ENCODE peak calls at places on chromosomes 4 and X, in seven cellular contexts. One of them, this sample, is unnamed.

GRCh38 chr4:40840985-40841571 is 91.3 kb downstream of the NSUN7 start:
- DNase-seq in K562: peak
- DNase-seq in ovary: peak
- DNase-seq in neural crest cell: peak
- DNase-seq in SK-N-SH: peak
- DNase-seq in fibroblast of mammary gland: peak
- DNase-seq in nephron progenitor cell: peak
- DNase-seq in this sample: no peak

GRCh38 chr4:108611360-108611759 is 9.0 kb upstream of the RPL34 start:
- DNase-seq in K562: no peak
- DNase-seq in ovary: no peak
- DNase-seq in neural crest cell: no peak
- DNase-seq in SK-N-SH: no peak
- DNase-seq in fibroblast of mammary gland: peak
- DNase-seq in nephron progenitor cell: peak
- DNase-seq in this sample: no peak

GRCh38 chr4:112516401-112517066 is 554 bp upstream of the NEUROG2 start:
- DNase-seq in K562: peak
- DNase-seq in ovary: no peak
- DNase-seq in neural crest cell: peak
- DNase-seq in SK-N-SH: peak
- DNase-seq in fibroblast of mammary gland: no peak
- DNase-seq in nephron progenitor cell: peak
- DNase-seq in this sample: no peak

GRCh38 chrX:5113128-5113527 is 1115.5 kb downstream of the NLGN4X start:
- DNase-seq in K562: no peak
- DNase-seq in ovary: no peak
- DNase-seq in neural crest cell: no peak
- DNase-seq in SK-N-SH: no peak
- DNase-seq in fibroblast of mammary gland: no peak
- DNase-seq in nephron progenitor cell: no peak
- DNase-seq in this sample: no peak

GRCh38 chr4:3760833-3761232 is 5.4 kb upstream of the ADRA2C start:
- DNase-seq in K562: no peak
- DNase-seq in ovary: no peak
- DNase-seq in neural crest cell: no peak
- DNase-seq in SK-N-SH: no peak
- DNase-seq in fibroblast of mammary gland: no peak
- DNase-seq in nephron progenitor cell: no peak
- DNase-seq in this sample: no peak

GRCh38 chr4:143417679-143418403 is 81.2 kb downstream of the GAB1 start:
- DNase-seq in K562: no peak
- DNase-seq in ovary: no peak
- DNase-seq in neural crest cell: no peak
- DNase-seq in SK-N-SH: no peak
- DNase-seq in fibroblast of mammary gland: no peak
- DNase-seq in nephron progenitor cell: no peak
- DNase-seq in this sample: no peak

GRCh38 chrX:151983186-151983585 is 8.7 kb upstream of the GABRE start:
- DNase-seq in K562: no peak
- DNase-seq in ovary: no peak
- DNase-seq in neural crest cell: no peak
- DNase-seq in SK-N-SH: no peak
- DNase-seq in fibroblast of mammary gland: no peak
- DNase-seq in nephron progenitor cell: no peak
- DNase-seq in this sample: no peak

GRCh38 chrX:10904220-10904619 is 206.9 kb upstream of the HCCS start:
- DNase-seq in K562: no peak
- DNase-seq in ovary: no peak
- DNase-seq in neural crest cell: no peak
- DNase-seq in SK-N-SH: no peak
- DNase-seq in fibroblast of mammary gland: peak
- DNase-seq in nephron progenitor cell: no peak
- DNase-seq in this sample: no peak

GRCh38 chrX:132631579-132632232 is 142.9 kb upstream of the MBNL3 start:
- DNase-seq in K562: peak
- DNase-seq in ovary: no peak
- DNase-seq in neural crest cell: no peak
- DNase-seq in SK-N-SH: peak
- DNase-seq in fibroblast of mammary gland: peak
- DNase-seq in nephron progenitor cell: peak
- DNase-seq in this sample: no peak

GRCh38 chrX:50691820-50692219 is 122.2 kb downstream of the SHROOM4 start:
- DNase-seq in K562: peak
- DNase-seq in ovary: no peak
- DNase-seq in neural crest cell: peak
- DNase-seq in SK-N-SH: peak
- DNase-seq in fibroblast of mammary gland: peak
- DNase-seq in nephron progenitor cell: peak
- DNase-seq in this sample: no peak

GRCh38 chr4:23333946-23334878 is 555.6 kb downstream of the PPARGC1A start:
- DNase-seq in K562: peak
- DNase-seq in ovary: no peak
- DNase-seq in neural crest cell: no peak
- DNase-seq in SK-N-SH: no peak
- DNase-seq in fibroblast of mammary gland: peak
- DNase-seq in nephron progenitor cell: no peak
- DNase-seq in this sample: no peak

GRCh38 chr4:155738548-155738947 is 20.3 kb upstream of the GUCY1B1 start:
- DNase-seq in K562: no peak
- DNase-seq in ovary: no peak
- DNase-seq in neural crest cell: no peak
- DNase-seq in SK-N-SH: no peak
- DNase-seq in fibroblast of mammary gland: peak
- DNase-seq in nephron progenitor cell: no peak
- DNase-seq in this sample: no peak

GRCh38 chr4:73726000-73726399 is 14.4 kb upstream of the CXCL8 start:
- DNase-seq in K562: no peak
- DNase-seq in ovary: no peak
- DNase-seq in neural crest cell: no peak
- DNase-seq in SK-N-SH: no peak
- DNase-seq in fibroblast of mammary gland: peak
- DNase-seq in nephron progenitor cell: no peak
- DNase-seq in this sample: no peak

GRCh38 chrX:56726609-56727008 is 2.4 kb upstream of the NBDY start:
- DNase-seq in K562: peak
- DNase-seq in ovary: no peak
- DNase-seq in neural crest cell: no peak
- DNase-seq in SK-N-SH: peak
- DNase-seq in fibroblast of mammary gland: peak
- DNase-seq in nephron progenitor cell: no peak
- DNase-seq in this sample: no peak

DNA sequence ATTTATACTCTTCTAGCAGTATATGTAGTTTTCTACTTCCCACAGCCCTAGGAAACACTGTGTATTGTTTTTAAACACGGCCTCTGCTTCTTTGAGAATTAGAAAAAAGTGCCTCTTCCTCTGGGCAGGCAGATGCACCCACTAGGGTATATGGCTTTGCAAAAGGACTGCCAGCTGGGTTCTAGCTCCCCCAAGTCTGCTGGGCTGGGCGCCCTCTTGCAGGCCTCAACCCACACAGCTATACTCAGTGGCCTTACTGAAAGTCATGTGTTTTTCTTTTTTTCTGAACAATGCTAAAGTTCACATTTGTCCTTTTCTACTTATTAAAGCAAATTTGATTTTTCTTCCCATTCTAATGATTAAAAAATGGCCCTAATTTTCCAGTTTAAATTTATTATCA is 35.5 kb upstream of the BMPR1B start:
- DNase-seq in K562: no peak
- DNase-seq in ovary: no peak
- DNase-seq in neural crest cell: no peak
- DNase-seq in SK-N-SH: no peak
- DNase-seq in fibroblast of mammary gland: no peak
- DNase-seq in nephron progenitor cell: no peak
- DNase-seq in this sample: no peak
- TF ChIP-seq CTCF in K562: no peak
- TF ChIP-seq CTCF in ovary: no peak
- TF ChIP-seq CTCF in neural crest cell: no peak
- TF ChIP-seq CTCF in SK-N-SH: no peak
- TF ChIP-seq CTCF in fibroblast of mammary gland: no peak
- TF ChIP-seq CTCF in nephron progenitor cell: no peak
- TF ChIP-seq CTCF in this sample: no peak

GRCh38 chrX:153927686-153927935 is 1.5 kb upstream of the ARHGAP4 start:
- DNase-seq in K562: no peak
- DNase-seq in ovary: no peak
- DNase-seq in neural crest cell: no peak
- DNase-seq in SK-N-SH: no peak
- DNase-seq in fibroblast of mammary gland: no peak
- DNase-seq in nephron progenitor cell: no peak
- DNase-seq in this sample: no peak

GRCh38 chrX:153929576-153929975 is 3.5 kb upstream of the ARHGAP4 start:
- DNase-seq in K562: no peak
- DNase-seq in ovary: no peak
- DNase-seq in neural crest cell: no peak
- DNase-seq in SK-N-SH: no peak
- DNase-seq in fibroblast of mammary gland: no peak
- DNase-seq in nephron progenitor cell: no peak
- DNase-seq in this sample: no peak

GRCh38 chrX:153926863-153927685 is 1.0 kb upstream of the ARHGAP4 start:
- DNase-seq in K562: peak
- DNase-seq in ovary: no peak
- DNase-seq in neural crest cell: no peak
- DNase-seq in SK-N-SH: peak
- DNase-seq in fibroblast of mammary gland: peak
- DNase-seq in nephron progenitor cell: no peak
- DNase-seq in this sample: no peak

GRCh38 chrX:153928846-153929245 is 2.8 kb upstream of the ARHGAP4 start:
- DNase-seq in K562: no peak
- DNase-seq in ovary: no peak
- DNase-seq in neural crest cell: no peak
- DNase-seq in SK-N-SH: no peak
- DNase-seq in fibroblast of mammary gland: no peak
- DNase-seq in nephron progenitor cell: no peak
- DNase-seq in this sample: no peak

DNA sequence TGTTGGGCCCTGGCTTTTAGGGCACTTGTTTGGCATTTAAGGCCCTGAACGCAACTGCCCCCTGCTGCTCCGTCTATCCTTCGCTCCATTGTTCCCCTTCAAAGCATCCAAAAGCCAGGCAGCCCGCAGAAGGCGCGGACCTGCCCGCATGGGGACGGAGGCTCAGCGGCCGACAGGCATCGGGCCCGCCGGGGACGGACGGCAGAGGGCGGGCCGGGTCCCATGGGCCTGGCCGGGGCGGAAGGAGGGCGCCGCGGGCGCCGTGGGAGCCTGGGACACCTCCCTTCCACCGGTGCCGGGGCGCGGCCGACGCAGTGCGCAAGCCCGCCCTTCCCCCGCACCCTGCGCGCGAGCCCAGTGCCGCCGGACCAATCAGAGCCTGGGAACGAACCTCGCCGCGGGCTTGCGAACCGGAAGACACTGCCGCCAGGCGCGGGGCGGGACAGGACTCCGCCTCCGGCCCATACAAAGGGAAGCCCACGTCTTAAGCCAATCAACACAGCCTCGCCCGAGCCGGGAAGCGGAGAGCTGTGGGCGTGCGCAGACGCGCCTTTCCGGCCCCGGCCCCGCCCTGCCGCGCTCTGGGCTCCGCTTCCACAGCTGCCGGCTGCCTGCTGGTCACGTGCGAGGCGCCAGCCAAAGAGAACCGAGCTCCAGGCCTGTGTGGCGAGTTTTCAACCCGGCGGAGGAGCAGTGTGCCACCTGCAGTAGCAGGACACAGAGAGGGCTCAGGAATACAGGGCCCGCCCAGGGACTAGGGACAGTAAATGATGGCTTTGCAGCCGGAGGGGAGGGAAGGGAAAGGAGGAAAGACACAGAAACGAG is 2.1 kb upstream of the ARHGAP4 start:
- DNase-seq in K562: peak
- DNase-seq in ovary: peak
- DNase-seq in neural crest cell: peak
- DNase-seq in SK-N-SH: peak
- DNase-seq in fibroblast of mammary gland: peak
- DNase-seq in nephron progenitor cell: peak
- DNase-seq in this sample: no peak
- TF ChIP-seq CTCF in K562: no peak
- TF ChIP-seq CTCF in ovary: peak
- TF ChIP-seq CTCF in neural crest cell: no peak
- TF ChIP-seq CTCF in SK-N-SH: peak
- TF ChIP-seq CTCF in fibroblast of mammary gland: peak
- TF ChIP-seq CTCF in nephron progenitor cell: no peak
- TF ChIP-seq CTCF in this sample: peak

DNA sequence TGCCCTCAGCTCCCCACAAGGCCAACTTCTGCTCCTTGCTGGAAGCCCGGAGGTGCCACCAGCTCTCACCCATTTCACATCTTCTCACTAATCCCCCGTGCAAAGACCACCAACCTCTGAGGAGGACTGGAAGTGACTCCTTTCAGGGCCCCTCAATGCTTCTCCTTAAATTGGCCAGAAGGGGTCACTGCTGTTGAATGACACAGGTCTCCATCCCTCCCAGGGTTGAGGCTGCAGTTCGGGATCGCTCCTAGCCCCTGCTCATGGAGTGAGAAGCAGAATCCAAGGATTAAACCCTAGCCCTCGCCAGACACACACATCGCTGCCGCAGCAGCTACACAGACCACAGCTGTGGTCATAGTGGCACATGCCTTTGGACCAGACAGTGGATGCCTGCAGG is 279.5 kb upstream of the TAPT1 start:
- DNase-seq in K562: no peak
- DNase-seq in ovary: no peak
- DNase-seq in neural crest cell: no peak
- DNase-seq in SK-N-SH: peak
- DNase-seq in fibroblast of mammary gland: peak
- DNase-seq in nephron progenitor cell: peak
- DNase-seq in this sample: no peak
- TF ChIP-seq CTCF in K562: peak
- TF ChIP-seq CTCF in ovary: no peak
- TF ChIP-seq CTCF in neural crest cell: peak
- TF ChIP-seq CTCF in SK-N-SH: peak
- TF ChIP-seq CTCF in fibroblast of mammary gland: peak
- TF ChIP-seq CTCF in nephron progenitor cell: peak
- TF ChIP-seq CTCF in this sample: peak

GRCh38 chr4:152045781-152046571 is 285.2 kb upstream of the GATB start:
- DNase-seq in K562: peak
- DNase-seq in ovary: no peak
- DNase-seq in neural crest cell: peak
- DNase-seq in SK-N-SH: no peak
- DNase-seq in fibroblast of mammary gland: no peak
- DNase-seq in nephron progenitor cell: peak
- DNase-seq in this sample: no peak
- TF ChIP-seq CTCF in K562: peak
- TF ChIP-seq CTCF in ovary: no peak
- TF ChIP-seq CTCF in neural crest cell: peak
- TF ChIP-seq CTCF in SK-N-SH: peak
- TF ChIP-seq CTCF in fibroblast of mammary gland: peak
- TF ChIP-seq CTCF in nephron progenitor cell: peak
- TF ChIP-seq CTCF in this sample: peak

DNA sequence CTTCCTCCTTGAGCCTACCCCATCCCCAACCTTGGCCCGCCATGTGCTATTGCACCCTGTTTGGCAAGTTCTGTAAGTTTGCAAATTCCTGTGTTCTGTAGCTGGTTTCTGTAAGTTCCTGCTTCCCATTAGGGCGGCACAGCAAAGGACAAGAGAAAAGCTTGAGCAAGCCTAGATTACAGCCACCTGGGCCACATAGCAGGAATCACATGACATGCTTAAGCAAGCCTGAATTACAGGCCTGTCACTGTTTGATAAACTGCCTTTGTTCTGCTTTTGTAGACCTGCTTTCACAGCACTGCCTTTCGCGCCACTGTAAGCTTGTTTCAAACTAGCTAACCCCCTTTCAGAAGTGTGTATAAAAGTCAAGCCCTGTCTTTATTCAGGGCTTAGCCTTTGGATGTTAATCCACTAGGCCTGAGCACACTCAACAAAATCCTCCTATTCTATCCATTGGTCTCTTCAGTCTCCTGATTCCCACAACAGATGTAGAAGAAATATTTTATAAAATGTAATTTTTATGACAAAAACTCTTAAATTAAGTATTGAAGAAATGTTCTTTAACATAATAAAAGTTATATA is 906.8 kb upstream of the NDST4 start:
- DNase-seq in K562: no peak
- DNase-seq in ovary: no peak
- DNase-seq in neural crest cell: no peak
- DNase-seq in SK-N-SH: no peak
- DNase-seq in fibroblast of mammary gland: no peak
- DNase-seq in nephron progenitor cell: no peak
- DNase-seq in this sample: no peak
- TF ChIP-seq CTCF in K562: no peak
- TF ChIP-seq CTCF in ovary: no peak
- TF ChIP-seq CTCF in neural crest cell: no peak
- TF ChIP-seq CTCF in SK-N-SH: no peak
- TF ChIP-seq CTCF in fibroblast of mammary gland: no peak
- TF ChIP-seq CTCF in nephron progenitor cell: no peak
- TF ChIP-seq CTCF in this sample: no peak

This sample was measured in chondrocyte.